ENCODE peak calls at places on chromosomes 7 and 10, in four cellular contexts. U is fibroblast of lung, L is prostate gland, D is GM06990. O is an unnamed sample.

GRCh38 chr7:4182605-4183300 is 499.3 kb upstream of the FOXK1 start:
- DNase-seq in L (no peak), U (no peak), D (no peak), O (no peak)

GRCh38 chr10:58590152-58590551 is 77.5 kb downstream of the BICC1 start:
- DNase-seq in D (no peak), U (peak; percentile 98), L (no peak), O (peak; percentile 94)

GRCh38 chr10:118258285-118258684 is 83.8 kb downstream of the FAM204A start:
- DNase-seq in U (no peak), D (no peak), L (no peak), O (no peak)

GRCh38 chr7:133941496-133941895 is 185.6 kb upstream of the LRGUK start:
- DNase-seq in D (no peak), U (peak; percentile 21), L (no peak), O (no peak)

GRCh38 chr10:31693499-31693898 is 235.1 kb downstream of the ARHGAP12 start:
- DNase-seq in D (no peak), U (no peak), L (no peak), O (no peak)

GRCh38 chr7:1942704-1943294 is 272.7 kb downstream of the ELFN1 start:
- DNase-seq in L (no peak), U (no peak), D (no peak), O (no peak)

GRCh38 chr7:149569025-149569725 is 71.6 kb upstream of the ZNF746 start:
- DNase-seq in D (no peak), U (no peak), L (no peak), O (no peak)

GRCh38 chr7:140230862-140231778 is 54.3 kb upstream of the KDM7A start:
- DNase-seq in D (peak; percentile 46), U (no peak), L (peak; percentile 53), O (peak; percentile 93)

GRCh38 chr10:49621561-49621960 is 7.7 kb downstream of the CHAT start:
- DNase-seq in L (no peak), U (no peak), D (no peak), O (no peak)

GRCh38 chr7:114802628-114803027 is 119.3 kb upstream of the MDFIC start:
- DNase-seq in U (no peak), L (no peak), D (peak; percentile 22), O (no peak)

GRCh38 chr7:15855726-15856125 is 169.2 kb upstream of the MEOX2 start:
- DNase-seq in U (no peak), D (no peak), L (no peak), O (no peak)

GRCh38 chr10:124025152-124025551 is 68.2 kb downstream of the CHST15 start:
- DNase-seq in U (no peak), L (no peak), D (no peak), O (peak; percentile 76)

GRCh38 chr7:42953989-42954388 is 21.8 kb downstream of the MRPL32 start:
- DNase-seq in U (no peak), D (no peak), L (no peak), O (no peak)

GRCh38 chr10:99872367-99873162 is 90.1 kb downstream of the ABCC2 start:
- DNase-seq in L (no peak), D (no peak), U (no peak), O (no peak)

GRCh38 chr10:76885815-76886214 is 751.8 kb downstream of the KCNMA1 start:
- DNase-seq in U (no peak), D (no peak), L (no peak), O (no peak)

GRCh38 chr7:5094641-5095040 is 49.0 kb downstream of the RBAK start:
- DNase-seq in U (peak; percentile 12), L (no peak), D (no peak), O (no peak)

GRCh38 chr10:4353964-4354363 is 472.0 kb upstream of the AKR1E2 start:
- DNase-seq in U (peak; percentile 57), D (no peak), L (no peak), O (no peak)

GRCh38 chr10:113425596-113425995 is 127.3 kb upstream of the HABP2 start:
- DNase-seq in D (no peak), U (no peak), L (no peak), O (no peak)

GRCh38 chr7:30974605-30975256 is 11.0 kb downstream of the GHRHR start:
- DNase-seq in D (peak; percentile 69), L (peak; percentile 29), U (peak; percentile 24), O (peak; percentile 88)

GRCh38 chr7:135976312-135977019 is 693 bp downstream of the MTPN start:
- DNase-seq in L (no peak), D (peak; percentile 72), U (no peak), O (peak; percentile 58)

GRCh38 chr10:78535716-78536218 is 502.1 kb downstream of the RPS24 start:
- DNase-seq in D (no peak), U (no peak), L (no peak), O (no peak)

GRCh38 chr7:102439963-102440795 is 6.8 kb downstream of the ORAI2 start:
- DNase-seq in L (peak; percentile 61), D (no peak), U (peak; percentile 70), O (peak; percentile 94)

GRCh38 chr7:80847895-80848294 is 71.0 kb downstream of the SEMA3C start:
- DNase-seq in U (peak; percentile 46), L (no peak), D (no peak), O (no peak)

DNA sequence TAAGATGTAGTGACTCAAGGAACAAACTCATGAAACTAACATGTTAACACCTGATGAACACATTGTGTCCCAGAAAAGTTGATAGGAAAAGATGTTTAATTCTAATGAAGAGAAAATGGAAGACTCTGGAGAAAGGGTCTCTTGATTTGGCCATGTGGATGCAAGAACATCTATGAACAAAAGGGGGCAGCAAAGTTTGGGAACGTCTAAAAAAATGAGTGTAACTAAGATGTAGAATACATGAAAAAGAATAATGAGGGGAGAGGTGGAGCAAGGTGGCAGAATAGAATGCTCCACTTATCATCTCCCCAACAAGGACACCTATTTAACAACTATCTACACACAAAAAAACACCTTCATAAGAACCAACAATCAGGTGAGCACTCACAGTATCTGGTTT is 805.1 kb downstream of the TNS3 start:
- DNase-seq in U (peak; percentile 52), D (no peak), L (no peak), O (peak; percentile 35)
- TF ChIP-seq CTCF in U (peak; percentile 46), D (peak; percentile 49), L (no peak), O (peak; percentile 60)

GRCh38 chr7:29636009-29636351 is 72.3 kb downstream of the PRR15 start:
- DNase-seq in L (no peak), U (no peak), D (no peak), O (no peak)
- TF ChIP-seq CTCF in L (no peak), U (no peak), D (no peak), O (no peak)

GRCh38 chr7:130951303-130951975 is 217.4 kb upstream of the KLF14 start:
- DNase-seq in L (no peak), U (no peak), D (no peak), O (peak; percentile 34)

GRCh38 chr7:130953193-130953592 is 219.2 kb upstream of the KLF14 start:
- DNase-seq in L (no peak), U (no peak), D (no peak), O (no peak)

GRCh38 chr7:130950741-130951140 is 216.7 kb upstream of the KLF14 start:
- DNase-seq in L (no peak), D (no peak), U (no peak), O (peak; percentile 3)

GRCh38 chr7:130952477-130952876 is 218.5 kb upstream of the KLF14 start:
- DNase-seq in L (no peak), U (no peak), D (no peak), O (no peak)

GRCh38 chr7:130951976-130952313 is 217.9 kb upstream of the KLF14 start:
- DNase-seq in L (no peak), D (peak; percentile 40), U (no peak), O (no peak)
- TF ChIP-seq CTCF in L (no peak), D (no peak), U (no peak), O (no peak)

GRCh38 chr7:104137971-104138370 is 69.8 kb downstream of the ORC5 start:
- DNase-seq in L (no peak), D (no peak), U (peak; percentile 44), O (peak; percentile 39)
- TF ChIP-seq CTCF in L (no peak), D (no peak), U (no peak), O (peak; percentile 17)

DNA sequence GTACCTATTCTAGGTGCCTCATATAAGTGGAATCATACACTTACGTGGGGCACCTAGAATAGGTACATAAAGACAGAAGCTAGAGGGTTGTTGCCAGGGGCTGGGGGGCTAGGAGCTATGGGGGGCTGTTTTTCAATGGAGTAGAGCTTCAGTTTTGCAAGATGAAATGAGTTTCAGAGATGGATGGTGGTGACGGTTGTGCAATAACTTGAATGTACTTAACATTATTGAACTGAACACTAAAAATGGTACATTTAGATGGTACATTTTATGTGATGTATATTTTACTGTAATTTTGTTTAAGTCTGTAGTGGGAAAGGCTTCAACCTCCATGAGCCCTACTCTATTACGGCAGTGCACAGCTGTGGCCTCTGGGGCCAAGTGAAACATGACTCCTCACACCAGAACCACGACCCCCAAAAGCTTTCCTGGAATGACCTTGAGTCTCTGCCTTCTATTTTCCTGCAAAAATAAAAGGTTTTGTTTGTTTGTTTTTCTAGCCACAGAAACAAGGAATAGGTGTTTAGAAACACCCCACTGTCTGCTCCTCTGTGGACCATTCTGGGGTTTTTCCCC is 147.3 kb upstream of the PLXNA4 start:
- DNase-seq in L (no peak), D (no peak), U (no peak), O (peak; percentile 65)
- TF ChIP-seq CTCF in L (no peak), D (no peak), U (no peak), O (no peak)

O was measured in osteoblast.